ENCODE peak calls at places on chromosomes 13 and 19, in eight cellular contexts. D, T, P, R, L, V, I and B are unnamed samples. For H3K4me1, the result is how much of the 10 kb centered on the place peaks cover.

GRCh38 chr13:94154362-94154761 is 325.1 kb downstream of the DCT start:
- DNase-seq in D (peak), T (no peak), P (peak), R (peak), L (no peak), V (peak), I (no peak), B (no peak)

GRCh38 chr13:43543331-43543730 is 243.4 kb downstream of the ENOX1 start:
- DNase-seq in D (no peak), T (no peak), P (peak), R (no peak), L (no peak), V (no peak), I (no peak), B (no peak)

GRCh38 chr19:45632468-45633196 is 6.6 kb downstream of the EML2 start:
- DNase-seq in D (peak), T (peak), P (peak), R (peak), L (peak), V (peak), I (no peak), B (no peak)

GRCh38 chr19:49978324-49978723 is 17.4 kb upstream of the SIGLEC11 start:
- DNase-seq in D (no peak), T (no peak), P (no peak), R (no peak), L (no peak), V (no peak), I (no peak), B (no peak)

GRCh38 chr13:53045110-53045509 is 16.5 kb downstream of the OLFM4 start:
- DNase-seq in D (no peak), T (peak), P (no peak), R (no peak), L (no peak), V (no peak), I (no peak), B (no peak)

GRCh38 chr19:28472111-28472510 is 740.8 kb downstream of the UQCRFS1 start:
- DNase-seq in D (no peak), T (no peak), P (no peak), R (no peak), L (no peak), V (no peak), I (no peak), B (no peak)

GRCh38 chr19:10010939-10011338 is 635 bp upstream of the COL5A3 start:
- DNase-seq in D (no peak), T (no peak), P (no peak), R (no peak), L (no peak), V (no peak), I (no peak), B (no peak)

GRCh38 chr13:35599385-35599784 is 122.9 kb upstream of the MAB21L1 start:
- DNase-seq in D (no peak), T (no peak), P (no peak), R (no peak), L (no peak), V (no peak), I (no peak), B (no peak)

GRCh38 chr13:87680298-87680697 is 9.1 kb downstream of the SLITRK5 start:
- DNase-seq in D (peak), T (no peak), P (no peak), R (no peak), L (no peak), V (no peak), I (no peak), B (no peak)

GRCh38 chr13:109273326-109273751 is 513.0 kb downstream of the IRS2 start:
- DNase-seq in D (no peak), T (no peak), P (peak), R (no peak), L (no peak), V (no peak), I (no peak), B (no peak)

GRCh38 chr19:36139120-36139472 is 770 bp upstream of the CAPNS1 start:
- DNase-seq in D (no peak), T (no peak), P (no peak), R (no peak), L (no peak), V (no peak), I (no peak), B (no peak)

GRCh38 chr19:36140289-36141038 is 598 bp downstream of the CAPNS1 start:
- DNase-seq in D (peak), T (peak), P (peak), R (peak), L (no peak), V (peak), I (no peak), B (no peak)

GRCh38 chr19:36141039-36141914 is 1.4 kb downstream of the CAPNS1 start:
- DNase-seq in D (peak), T (peak), P (peak), R (peak), L (peak), V (peak), I (peak), B (peak)

GRCh38 chr19:36142046-36142445 is 2.2 kb downstream of the CAPNS1 start:
- DNase-seq in D (no peak), T (no peak), P (no peak), R (no peak), L (no peak), V (no peak), I (no peak), B (no peak)

GRCh38 chr19:36139473-36140288 is at the start of gene CAPNS1:
- DNase-seq in D (peak), T (peak), P (peak), R (peak), L (peak), V (peak), I (peak), B (no peak)
- TF ChIP-seq POLR2A in D (peak), T (peak), P (peak), R (peak), L (peak), V (peak), I (peak), B (peak)

DNA sequence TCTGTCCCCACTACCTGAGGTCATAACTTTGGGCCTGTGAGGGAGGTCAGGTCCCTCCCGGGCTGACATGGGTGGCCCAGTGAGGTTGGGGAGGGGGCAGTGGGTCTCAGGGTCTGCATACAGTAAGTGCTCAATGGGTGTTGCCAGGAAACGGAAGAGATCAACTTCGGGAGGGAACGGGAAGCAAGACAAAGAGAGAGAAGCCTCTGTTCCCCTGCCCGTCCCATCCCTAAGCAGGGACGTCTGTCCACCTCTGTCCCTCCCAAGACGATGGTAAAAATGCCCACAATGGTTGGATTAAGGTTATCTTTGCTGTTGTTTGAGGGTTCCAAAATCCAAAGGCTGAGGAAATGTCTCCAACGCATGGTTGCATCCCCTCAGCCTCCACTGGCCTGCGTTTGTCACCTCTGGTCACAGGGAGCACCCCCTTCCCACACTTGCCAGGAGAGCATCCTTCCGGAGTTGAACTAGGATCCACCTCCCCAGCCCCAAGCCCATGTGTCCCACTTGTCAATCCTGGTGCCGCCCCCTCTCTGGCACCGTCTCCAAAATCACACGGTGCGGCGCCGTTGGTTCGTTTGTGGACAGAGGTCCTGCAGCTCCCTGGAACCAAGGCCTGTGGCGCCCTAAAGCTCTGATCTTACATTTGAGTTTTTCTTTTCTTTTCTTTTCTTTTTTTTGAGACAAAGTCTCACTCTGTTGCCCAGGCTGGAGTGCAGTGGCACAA is 774 bp upstream of the HOMER3 start:
- DNase-seq in D (no peak), T (no peak), P (no peak), R (no peak), L (no peak), V (no peak), I (no peak), B (no peak)
- H3K4me1 ChIP-seq in D (under half), T (under half), P (under half), R (under half), L (under half), V (under half), I (under half), B (under half)

GRCh38 chr13:45464687-45465453 is at the start of gene COG3:
- DNase-seq in D (peak), T (peak), P (peak), R (peak), L (peak), V (peak), I (peak), B (peak)
- TF ChIP-seq POLR2A in D (peak), T (peak), P (peak), R (no peak), L (no peak), V (peak), I (peak), B (no peak)

GRCh38 chr13:106527806-106528205 is 7.7 kb downstream of the EFNB2 start:
- DNase-seq in D (no peak), T (no peak), P (no peak), R (no peak), L (no peak), V (no peak), I (no peak), B (no peak)
- H3K4me1 ChIP-seq in D (under half), T (half or more), P (under half), R (under half), L (under half), V (under half), I (under half), B (half or more)

GRCh38 chr19:33798701-33799111 is 2.0 kb downstream of the KCTD15 start:
- DNase-seq in D (no peak), T (no peak), P (peak), R (no peak), L (no peak), V (no peak), I (no peak), B (no peak)

GRCh38 chr19:33797821-33798633 is 1.4 kb downstream of the KCTD15 start:
- DNase-seq in D (peak), T (peak), P (peak), R (peak), L (no peak), V (no peak), I (no peak), B (no peak)

GRCh38 chr19:33794578-33795369 is 1.9 kb upstream of the KCTD15 start:
- DNase-seq in D (no peak), T (no peak), P (no peak), R (no peak), L (no peak), V (no peak), I (no peak), B (no peak)

GRCh38 chr19:33796164-33797100 is at the start of gene KCTD15:
- DNase-seq in D (peak), T (peak), P (peak), R (peak), L (no peak), V (no peak), I (no peak), B (no peak)

GRCh38 chr19:33795370-33796163 is 1.1 kb upstream of the KCTD15 start:
- DNase-seq in D (peak), T (peak), P (peak), R (peak), L (no peak), V (peak), I (no peak), B (no peak)
- TF ChIP-seq POLR2A in D (peak), T (peak), P (peak), R (no peak), L (no peak), V (peak), I (no peak), B (peak)